ENCODE peak calls at places on chromosomes 5 and 9, in six cellular contexts. F, J, H, T, M and Z are unnamed samples.

GRCh38 chr9:123562844-123563346 is 206.9 kb downstream of the CRB2 start:
- DNase-seq in J (peak; percentile 34), T (no peak), M (no peak), H (no peak), F (no peak), Z (peak; percentile 72)

GRCh38 chr9:124447297-124447661 is 3.0 kb upstream of the ADGRD2 start:
- DNase-seq in F (no peak), T (no peak), J (no peak), H (no peak), M (no peak), Z (no peak)

GRCh38 chr5:79865588-79865987 is 125.5 kb downstream of the MTX3 start:
- DNase-seq in H (no peak), M (no peak), F (no peak), J (no peak), T (no peak), Z (no peak)

GRCh38 chr9:100427366-100428263 is 672 bp downstream of the MSANTD3 start:
- DNase-seq in F (peak; percentile 65), J (no peak), T (peak; percentile 36), M (peak; percentile 70), H (no peak), Z (peak; percentile 58)

GRCh38 chr5:32773944-32774343 is 62.8 kb downstream of the NPR3 start:
- DNase-seq in F (no peak), M (no peak), J (no peak), T (no peak), H (no peak), Z (no peak)

GRCh38 chr9:133763272-133764183 is 25.4 kb upstream of the SARDH start:
- DNase-seq in F (no peak), M (peak; percentile 23), J (no peak), H (no peak), T (no peak), Z (no peak)

GRCh38 chr5:474826-475661 is 32.1 kb downstream of the EXOC3 start:
- DNase-seq in M (no peak), T (no peak), J (no peak), H (no peak), F (no peak), Z (no peak)

GRCh38 chr5:120767171-120767820 is 303.2 kb downstream of the PRR16 start:
- DNase-seq in H (no peak), J (no peak), F (no peak), T (no peak), M (no peak), Z (peak; percentile 2)

GRCh38 chr5:56406838-56407237 is 173.7 kb upstream of the ANKRD55 start:
- DNase-seq in J (no peak), F (no peak), H (no peak), T (no peak), M (no peak), Z (no peak)

GRCh38 chr5:169024426-169024825 is 276.5 kb downstream of the SLIT3 start:
- DNase-seq in H (no peak), J (no peak), F (no peak), T (no peak), M (no peak), Z (no peak)

GRCh38 chr5:139664273-139664693 is 16.1 kb downstream of the CXXC5 start:
- DNase-seq in T (no peak), M (no peak), J (peak; percentile 80), H (no peak), F (no peak), Z (peak; percentile 98)

GRCh38 chr5:124102491-124102890 is 590.5 kb downstream of the CSNK1G3 start:
- DNase-seq in H (no peak), T (no peak), F (no peak), J (no peak), M (peak; percentile 53), Z (no peak)

GRCh38 chr5:147168578-147169327 is 66.1 kb upstream of the STK32A start:
- DNase-seq in H (no peak), F (no peak), M (no peak), J (no peak), T (peak; percentile 77), Z (no peak)

GRCh38 chr5:146956217-146956616 is 77.7 kb upstream of the PPP2R2B start:
- DNase-seq in J (no peak), H (no peak), F (no peak), T (no peak), M (no peak), Z (no peak)

GRCh38 chr5:14534773-14535172 is 46.8 kb upstream of the OTULINL start:
- DNase-seq in J (no peak), H (no peak), T (no peak), F (no peak), M (no peak), Z (no peak)

GRCh38 chr9:131598121-131598520 is 52.8 kb downstream of the PRRT1B start:
- DNase-seq in M (no peak), T (no peak), F (no peak), J (no peak), H (no peak), Z (peak; percentile 99)

GRCh38 chr9:136765041-136765440 is 723 bp upstream of the LCN15 start:
- DNase-seq in M (no peak), H (no peak), J (no peak), T (peak; percentile 57), F (no peak), Z (no peak)

GRCh38 chr9:69444021-69444420 is 119.0 kb downstream of the ENTREP1 start:
- DNase-seq in M (no peak), H (no peak), T (no peak), F (no peak), J (no peak), Z (no peak)

GRCh38 chr5:154749496-154749895 is 5.7 kb upstream of the LARP1 start:
- DNase-seq in T (no peak), H (no peak), J (no peak), F (no peak), M (no peak), Z (no peak)

GRCh38 chr5:76439929-76440328 is 36.8 kb downstream of the IQGAP2 start:
- DNase-seq in F (no peak), T (no peak), J (no peak), H (no peak), M (no peak), Z (no peak)
- TF ChIP-seq MYC in F (no peak), T (no peak), J (no peak), H (no peak), M (no peak), Z (no peak)

GRCh38 chr5:151259931-151260330 is 6.9 kb downstream of the GM2A start:
- DNase-seq in M (no peak), T (no peak), H (no peak), F (no peak), J (no peak), Z (no peak)

GRCh38 chr5:151257731-151258715 is 5.0 kb downstream of the GM2A start:
- DNase-seq in H (no peak), M (no peak), T (no peak), J (peak; percentile 66), F (no peak), Z (no peak)

GRCh38 chr5:151258771-151259170 is 5.8 kb downstream of the GM2A start:
- DNase-seq in M (no peak), J (no peak), F (no peak), H (no peak), T (no peak), Z (no peak)

GRCh38 chr5:151264113-151264512 is 11.1 kb downstream of the GM2A start:
- DNase-seq in M (peak; percentile 20), F (no peak), H (no peak), T (no peak), J (no peak), Z (no peak)

DNA sequence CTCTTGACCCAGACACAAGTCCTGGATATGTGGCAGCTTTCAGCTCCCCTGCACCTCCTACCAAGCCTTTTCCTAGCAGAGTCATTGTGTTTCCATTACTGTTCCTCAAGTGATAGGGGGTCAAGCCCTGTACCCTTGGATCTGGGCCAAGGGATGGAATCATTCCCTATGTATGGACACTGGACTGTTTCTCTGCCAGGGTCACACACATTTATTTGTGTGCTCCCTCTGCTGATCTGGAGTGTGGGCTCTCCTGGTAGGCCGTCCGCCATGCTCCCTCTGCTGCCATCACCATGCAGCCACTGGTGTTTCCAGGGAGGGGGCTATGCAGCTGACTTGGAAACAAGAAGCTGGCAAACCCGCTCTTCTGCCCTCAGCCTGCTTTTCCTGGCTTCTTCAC is 9.5 kb downstream of the GM2A start:
- DNase-seq in F (no peak), M (no peak), T (no peak), J (no peak), H (no peak), Z (no peak)
- H3K4me3 ChIP-seq in F (no peak overlapping the region), M (no peak overlapping the region), T (no peak overlapping the region), J (no peak overlapping the region), H (no peak overlapping the region), Z (no peak overlapping the region)

GRCh38 chr5:16034640-16035039 is 145.0 kb downstream of the MARCHF11 start:
- DNase-seq in M (no peak), J (no peak), H (no peak), T (no peak), F (no peak), Z (no peak)
- TF ChIP-seq MYC in M (no peak), J (no peak), H (no peak), T (no peak), F (no peak), Z (no peak)

DNA sequence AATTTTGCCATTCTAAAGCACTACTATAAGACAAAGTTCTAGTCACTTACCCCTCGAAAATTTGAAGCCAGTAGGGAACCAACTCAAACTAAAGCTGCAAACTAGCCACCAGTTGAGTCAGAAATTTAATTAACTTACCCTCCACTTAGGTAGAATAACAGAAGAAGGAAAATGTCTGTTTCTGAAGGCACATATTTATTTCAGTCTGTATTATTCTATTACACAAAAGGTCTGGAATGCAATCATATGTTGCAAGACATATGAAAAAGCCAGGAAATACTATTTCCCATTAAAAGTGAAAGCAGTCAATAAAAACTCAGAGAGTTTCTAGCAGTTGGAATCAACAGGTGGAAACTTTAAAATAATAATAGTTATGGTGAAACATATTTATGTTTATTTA is 79.2 kb upstream of the SLCO4C1 start:
- DNase-seq in M (no peak), J (no peak), H (no peak), T (no peak), F (no peak), Z (no peak)
- H3K4me3 ChIP-seq in M (no peak overlapping the region), J (no peak overlapping the region), H (no peak overlapping the region), T (no peak overlapping the region), F (no peak overlapping the region), Z (no peak overlapping the region)

GRCh38 chr9:79929285-79929684 is 357.5 kb downstream of the TLE4 start:
- DNase-seq in T (no peak), J (no peak), M (no peak), H (no peak), F (no peak), Z (no peak)
- TF ChIP-seq MYC in T (no peak), J (no peak), M (no peak), H (no peak), F (no peak), Z (no peak)